ENCODE peak calls at places on chromosomes 3 and 15, in five cellular contexts. I is suprapubic skin, B is SK-N-MC, M is DND-41, O is dermis microvascular lymphatic vessel endothelial cell. E is an unnamed sample.

GRCh38 chr15:93047621-93048425 is 41.2 kb downstream of the RGMA start:
- DNase-seq in I (peak), M (peak), B (no peak), O (no peak), E (no peak)

GRCh38 chr15:100863406-100864198 is 16.0 kb upstream of the ALDH1A3 start:
- DNase-seq in O (peak), B (no peak), I (peak), M (no peak), E (no peak)

GRCh38 chr3:18841422-18842343 is 306.6 kb upstream of the KCNH8 start:
- DNase-seq in O (no peak), B (no peak), M (no peak), I (no peak), E (no peak)

GRCh38 chr3:30193625-30194044 is 412.8 kb upstream of the TGFBR2 start:
- DNase-seq in O (no peak), I (no peak), B (no peak), M (no peak), E (no peak)

GRCh38 chr3:35944915-35945710 is 305.8 kb downstream of the ARPP21 start:
- DNase-seq in I (no peak), O (peak), B (no peak), M (no peak), E (no peak)

GRCh38 chr15:99961011-99961441 is 227.8 kb upstream of the LYSMD4 start:
- DNase-seq in O (no peak), I (peak), B (no peak), M (no peak), E (no peak)

GRCh38 chr3:23671901-23672589 is 133.7 kb upstream of the UBE2E1 start:
- DNase-seq in I (no peak), B (no peak), M (no peak), O (peak), E (no peak)

GRCh38 chr3:45033799-45034198 is 7.7 kb downstream of the CLEC3B start:
- DNase-seq in O (no peak), M (no peak), B (no peak), I (no peak), E (no peak)

GRCh38 chr15:72319360-72319984 is 485 bp downstream of the CELF6 start:
- DNase-seq in O (peak), I (peak), M (no peak), B (no peak), E (no peak)

E was measured in SK-N-DZ.